ENCODE peak calls at places on chromosomes 13 and 19, in four cellular contexts. One of them, this sample, is unnamed.
A peak's percentile ranks its signal among the peaks of the same experiment; 100 is the strongest.

GRCh38 chr13:52454459-52454824 is 836 bp upstream of the CKAP2 start:
- DNase-seq in IMR-90: peak; percentile 8
- DNase-seq in HepG2: no peak
- DNase-seq in SK-N-SH: peak; percentile 34
- DNase-seq in this sample: peak; percentile 69

GRCh38 chr13:95002968-95003813 is 290.8 kb upstream of the SOX21 start:
- DNase-seq in IMR-90: no peak
- DNase-seq in HepG2: no peak
- DNase-seq in SK-N-SH: peak; percentile 57
- DNase-seq in this sample: no peak

GRCh38 chr19:40756502-40757110 is 5.6 kb downstream of the SNRPA start:
- DNase-seq in IMR-90: no peak
- DNase-seq in HepG2: no peak
- DNase-seq in SK-N-SH: no peak
- DNase-seq in this sample: no peak

GRCh38 chr13:110006304-110006703 is 219.9 kb upstream of the IRS2 start:
- DNase-seq in IMR-90: peak; percentile 32
- DNase-seq in HepG2: no peak
- DNase-seq in SK-N-SH: no peak
- DNase-seq in this sample: no peak

GRCh38 chr13:46686171-46686570 is 110.8 kb downstream of the ESD start:
- DNase-seq in IMR-90: no peak
- DNase-seq in HepG2: no peak
- DNase-seq in SK-N-SH: no peak
- DNase-seq in this sample: no peak

GRCh38 chr13:80374453-80374852 is 33.5 kb upstream of the SPRY2 start:
- DNase-seq in IMR-90: no peak
- DNase-seq in HepG2: no peak
- DNase-seq in SK-N-SH: no peak
- DNase-seq in this sample: no peak

GRCh38 chr13:85373322-85373721 is 425.9 kb downstream of the SLITRK6 start:
- DNase-seq in IMR-90: no peak
- DNase-seq in HepG2: peak; percentile 16
- DNase-seq in SK-N-SH: no peak
- DNase-seq in this sample: no peak

GRCh38 chr13:37769078-37769477 is 100.5 kb downstream of the TRPC4 start:
- DNase-seq in IMR-90: no peak
- DNase-seq in HepG2: peak; percentile 2
- DNase-seq in SK-N-SH: no peak
- DNase-seq in this sample: no peak

GRCh38 chr19:29640231-29640630 is 25.0 kb upstream of the PLEKHF1 start:
- DNase-seq in IMR-90: no peak
- DNase-seq in HepG2: no peak
- DNase-seq in SK-N-SH: no peak
- DNase-seq in this sample: no peak

GRCh38 chr19:35265126-35265995 is 3.4 kb upstream of the USF2 start:
- DNase-seq in IMR-90: no peak
- DNase-seq in HepG2: no peak
- DNase-seq in SK-N-SH: no peak
- DNase-seq in this sample: no peak

GRCh38 chr19:56837892-56838679 is 2.4 kb downstream of the PEG3 start:
- DNase-seq in IMR-90: no peak
- DNase-seq in HepG2: peak; percentile 67
- DNase-seq in SK-N-SH: peak; percentile 64
- DNase-seq in this sample: no peak

GRCh38 chr13:64723735-64724134 is 2506.4 kb downstream of the PCDH9 start:
- DNase-seq in IMR-90: peak; percentile 94
- DNase-seq in HepG2: peak; percentile 62
- DNase-seq in SK-N-SH: peak; percentile 51
- DNase-seq in this sample: no peak

GRCh38 chr19:4916292-4917082 is 7.2 kb downstream of the UHRF1 start:
- DNase-seq in IMR-90: no peak
- DNase-seq in HepG2: no peak
- DNase-seq in SK-N-SH: no peak
- DNase-seq in this sample: no peak

GRCh38 chr13:43041368-43041921 is 18.1 kb downstream of the DNAJC15 start:
- DNase-seq in IMR-90: peak; percentile 24
- DNase-seq in HepG2: no peak
- DNase-seq in SK-N-SH: no peak
- DNase-seq in this sample: no peak

GRCh38 chr13:95391325-95391724 is 90.1 kb upstream of the ABCC4 start:
- DNase-seq in IMR-90: no peak
- DNase-seq in HepG2: no peak
- DNase-seq in SK-N-SH: no peak
- DNase-seq in this sample: no peak

GRCh38 chr19:32828643-32829344 is 40.8 kb downstream of the SLC7A9 start:
- DNase-seq in IMR-90: no peak
- DNase-seq in HepG2: no peak
- DNase-seq in SK-N-SH: no peak
- DNase-seq in this sample: no peak

GRCh38 chr19:30158067-30158892 is 213.9 kb upstream of the ZNF536 start:
- DNase-seq in IMR-90: no peak
- DNase-seq in HepG2: no peak
- DNase-seq in SK-N-SH: no peak
- DNase-seq in this sample: no peak

GRCh38 chr19:7904074-7905020 is 670 bp downstream of the MAP2K7 start:
- DNase-seq in IMR-90: no peak
- DNase-seq in HepG2: no peak
- DNase-seq in SK-N-SH: peak; percentile 85
- DNase-seq in this sample: no peak

GRCh38 chr19:8242212-8242821 is 33.1 kb downstream of the CERS4 start:
- DNase-seq in IMR-90: no peak
- DNase-seq in HepG2: no peak
- DNase-seq in SK-N-SH: no peak
- DNase-seq in this sample: no peak

GRCh38 chr19:35710784-35711723 is 6.7 kb downstream of the ZBTB32 start:
- DNase-seq in IMR-90: no peak
- DNase-seq in HepG2: no peak
- DNase-seq in SK-N-SH: no peak
- DNase-seq in this sample: peak; percentile 94

GRCh38 chr13:29861694-29862110 is 11.3 kb upstream of the UBL3 start:
- DNase-seq in IMR-90: peak; percentile 97
- DNase-seq in HepG2: peak; percentile 52
- DNase-seq in SK-N-SH: no peak
- DNase-seq in this sample: no peak

GRCh38 chr13:77751513-77752456 is 54.3 kb downstream of the SLAIN1 start:
- DNase-seq in IMR-90: peak; percentile 37
- DNase-seq in HepG2: peak; percentile 41
- DNase-seq in SK-N-SH: peak; percentile 23
- DNase-seq in this sample: peak; percentile 34

GRCh38 chr13:80083097-80083429 is 257.9 kb downstream of the SPRY2 start:
- DNase-seq in IMR-90: no peak
- DNase-seq in HepG2: no peak
- DNase-seq in SK-N-SH: no peak
- DNase-seq in this sample: no peak

GRCh38 chr19:45448887-45449299 is 18.9 kb upstream of the FOSB start:
- DNase-seq in IMR-90: peak; percentile 15
- DNase-seq in HepG2: peak; percentile 60
- DNase-seq in SK-N-SH: no peak
- DNase-seq in this sample: no peak

GRCh38 chr19:8641908-8642547 is 11.6 kb downstream of the NFILZ start:
- DNase-seq in IMR-90: peak; percentile 65
- DNase-seq in HepG2: peak; percentile 71
- DNase-seq in SK-N-SH: peak; percentile 44
- DNase-seq in this sample: no peak

GRCh38 chr19:21841784-21842097 is 5.8 kb upstream of the ZNF43 start:
- DNase-seq in IMR-90: no peak
- DNase-seq in HepG2: no peak
- DNase-seq in SK-N-SH: no peak
- DNase-seq in this sample: no peak

GRCh38 chr19:48400018-48400742 is 6.7 kb downstream of the GRIN2D start:
- DNase-seq in IMR-90: peak; percentile 55
- DNase-seq in HepG2: peak; percentile 50
- DNase-seq in SK-N-SH: peak; percentile 65
- DNase-seq in this sample: no peak

GRCh38 chr19:1418494-1418775 is 11.0 kb downstream of the DAZAP1 start:
- DNase-seq in IMR-90: no peak
- DNase-seq in HepG2: no peak
- DNase-seq in SK-N-SH: no peak
- DNase-seq in this sample: no peak

GRCh38 chr13:114099191-114099590 is 33.2 kb downstream of the RASA3 start:
- DNase-seq in IMR-90: peak; percentile 93
- DNase-seq in HepG2: peak; percentile 13
- DNase-seq in SK-N-SH: peak; percentile 91
- DNase-seq in this sample: no peak

GRCh38 chr13:53783466-53783865 is 754.9 kb downstream of the OLFM4 start:
- DNase-seq in IMR-90: no peak
- DNase-seq in HepG2: no peak
- DNase-seq in SK-N-SH: no peak
- DNase-seq in this sample: no peak

DNA sequence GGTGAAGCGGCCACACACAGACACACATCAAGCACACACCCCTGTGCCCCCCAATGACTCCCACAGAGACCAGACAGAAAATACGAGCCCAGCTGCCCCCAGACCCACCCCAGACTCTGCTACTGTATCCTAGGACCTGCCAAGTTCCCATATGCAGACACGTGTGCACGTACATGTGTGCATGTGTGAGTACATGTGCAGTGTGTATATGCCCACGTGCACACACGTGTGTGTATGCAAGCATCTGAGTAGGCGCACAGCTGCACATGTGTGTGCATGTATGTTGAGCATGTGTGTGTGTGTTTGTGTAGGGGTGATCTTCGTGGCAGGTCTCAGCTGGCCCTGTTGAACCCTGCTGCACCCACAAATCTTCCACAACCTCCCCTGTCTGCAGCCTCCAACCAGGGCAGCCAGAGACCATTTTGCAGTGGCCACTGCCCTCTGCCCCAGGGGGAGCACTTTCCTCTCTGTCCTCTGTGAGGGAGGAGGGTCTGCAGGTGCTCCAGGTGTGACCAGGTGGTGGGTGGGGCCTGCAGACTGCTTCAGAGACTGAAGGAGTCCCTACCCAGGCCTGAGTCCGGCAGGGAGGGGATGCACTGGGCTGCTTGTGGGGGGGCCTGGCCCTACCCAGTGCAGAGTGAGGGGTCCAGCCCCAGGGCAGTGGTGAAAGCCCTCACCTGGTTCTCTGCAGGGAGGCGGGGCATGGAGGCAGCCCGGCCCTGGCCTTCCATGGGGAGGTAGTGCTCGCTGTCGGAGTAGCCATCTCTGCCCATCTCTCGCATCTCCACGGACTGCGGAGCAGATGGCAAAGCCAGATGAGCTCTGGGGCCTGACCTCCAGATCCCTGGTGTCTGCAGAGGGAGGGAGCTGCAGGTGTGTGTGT is 61.5 kb downstream of the IER2 start:
- DNase-seq in IMR-90: no peak
- DNase-seq in HepG2: no peak
- DNase-seq in SK-N-SH: no peak
- DNase-seq in this sample: no peak
- TF ChIP-seq MXI1 in IMR-90: no peak
- TF ChIP-seq MXI1 in HepG2: no peak
- TF ChIP-seq MXI1 in SK-N-SH: no peak
- TF ChIP-seq MXI1 in this sample: no peak

GRCh38 chr13:111186305-111186930 is 71.3 kb downstream of the ARHGEF7 start:
- DNase-seq in IMR-90: no peak
- DNase-seq in HepG2: no peak
- DNase-seq in SK-N-SH: no peak
- DNase-seq in this sample: no peak
- H3K4me3 ChIP-seq in IMR-90: no peak overlapping the region
- H3K4me3 ChIP-seq in HepG2: no peak overlapping the region
- H3K4me3 ChIP-seq in SK-N-SH: no peak overlapping the region
- H3K4me3 ChIP-seq in this sample: peak overlapping the region; percentile 67

GRCh38 chr13:40060318-40061007 is 405.0 kb downstream of the COG6 start:
- DNase-seq in IMR-90: no peak
- DNase-seq in HepG2: no peak
- DNase-seq in SK-N-SH: no peak
- DNase-seq in this sample: peak; percentile 97

GRCh38 chr13:40063278-40063698 is 407.8 kb downstream of the COG6 start:
- DNase-seq in IMR-90: no peak
- DNase-seq in HepG2: no peak
- DNase-seq in SK-N-SH: peak; percentile 52
- DNase-seq in this sample: no peak

GRCh38 chr13:40063743-40064142 is 408.3 kb downstream of the COG6 start:
- DNase-seq in IMR-90: no peak
- DNase-seq in HepG2: peak; percentile 81
- DNase-seq in SK-N-SH: no peak
- DNase-seq in this sample: no peak

GRCh38 chr13:40059540-40060232 is 404.2 kb downstream of the COG6 start:
- DNase-seq in IMR-90: no peak
- DNase-seq in HepG2: no peak
- DNase-seq in SK-N-SH: no peak
- DNase-seq in this sample: peak; percentile 94

DNA sequence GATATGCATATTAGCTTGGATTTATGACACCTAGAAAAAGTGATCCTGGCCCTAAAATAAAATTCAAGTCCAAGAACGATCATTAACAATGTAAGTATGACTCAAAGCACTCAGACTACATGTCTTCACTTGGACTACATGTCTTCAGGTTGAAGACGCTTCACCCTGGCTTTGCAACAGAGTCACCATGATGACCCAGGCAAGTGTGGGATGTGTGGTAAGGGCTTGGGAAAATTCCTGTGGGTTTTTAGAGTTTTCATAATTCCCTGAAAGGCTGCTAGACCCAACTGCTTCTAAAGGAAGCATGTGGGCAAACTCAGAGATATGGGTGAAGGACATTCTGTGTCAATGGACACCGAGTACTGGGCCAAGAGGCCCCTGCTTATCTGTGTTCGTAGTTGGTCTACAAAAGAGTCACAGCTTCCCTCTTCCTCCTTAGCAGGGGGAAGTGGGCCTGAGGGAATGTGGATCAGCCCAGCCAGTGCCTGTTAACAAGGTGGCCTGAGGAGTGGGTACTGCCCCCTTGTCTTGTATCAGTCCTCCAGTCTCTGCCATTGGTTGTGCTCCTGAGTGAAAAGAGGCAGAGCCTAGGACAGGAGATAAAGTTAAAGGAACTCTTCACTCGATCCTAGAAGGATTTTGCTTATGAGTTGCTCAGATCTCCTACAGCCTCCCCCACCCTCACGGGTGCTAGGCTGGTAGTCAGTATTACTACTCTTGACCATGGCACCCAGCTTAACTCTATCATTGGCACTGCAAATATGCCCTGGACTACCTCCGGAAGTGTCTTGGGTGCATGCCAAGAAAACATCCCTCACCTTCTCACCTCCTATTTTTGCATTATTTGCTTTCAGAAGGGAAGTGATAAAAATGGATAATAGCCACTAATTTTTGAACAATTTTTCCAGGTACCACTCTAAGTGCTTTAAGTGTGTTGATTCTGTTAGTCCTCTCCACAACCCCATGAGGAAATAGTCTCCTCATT is 406.3 kb downstream of the COG6 start:
- DNase-seq in IMR-90: no peak
- DNase-seq in HepG2: no peak
- DNase-seq in SK-N-SH: no peak
- DNase-seq in this sample: no peak
- TF ChIP-seq MXI1 in IMR-90: no peak
- TF ChIP-seq MXI1 in HepG2: no peak
- TF ChIP-seq MXI1 in SK-N-SH: no peak
- TF ChIP-seq MXI1 in this sample: no peak

GRCh38 chr19:3276341-3276799 is 51.9 kb downstream of the CELF5 start:
- DNase-seq in IMR-90: no peak
- DNase-seq in HepG2: peak; percentile 60
- DNase-seq in SK-N-SH: peak; percentile 86
- DNase-seq in this sample: no peak
- H3K4me3 ChIP-seq in IMR-90: no peak overlapping the region
- H3K4me3 ChIP-seq in HepG2: peak overlapping the region; percentile 42
- H3K4me3 ChIP-seq in SK-N-SH: no peak overlapping the region
- H3K4me3 ChIP-seq in this sample: no peak overlapping the region

This sample was measured in GM12878.